ENCODE peak calls at places on chromosomes 12 and 14, in five cellular contexts. W is CD8-positive, alpha-beta memory T cell; D is endodermal cell; L is GM23248; M is heart left ventricle. Z is an unnamed sample. For H3K9me3, the result is how much of the 10 kb centered on the place peaks cover.

GRCh38 chr14:105136401-105137322 is 31.9 kb downstream of the JAG2 start:
- DNase-seq in L (no peak), W (no peak), D (peak), M (no peak), Z (no peak)

GRCh38 chr12:81078469-81079196 is 754 bp downstream of the ACSS3 start:
- DNase-seq in M (no peak), L (peak), W (no peak), D (peak), Z (no peak)

GRCh38 chr14:77314043-77314442 is 6.6 kb downstream of the POMT2 start:
- DNase-seq in M (no peak), W (no peak), L (peak), D (peak), Z (no peak)

GRCh38 chr12:123995023-123995422 is 22.0 kb downstream of the ZNF664 start:
- DNase-seq in D (no peak), W (no peak), M (no peak), L (peak), Z (no peak)

GRCh38 chr14:106872619-106873446 is 1346.5 kb downstream of the TMEM121 start:
- DNase-seq in L (peak), M (peak), D (peak), W (peak), Z (no peak)

GRCh38 chr12:50842637-50843493 is at the start of gene TMPRSS12:
- DNase-seq in L (no peak), M (peak), D (peak), W (no peak), Z (peak)

GRCh38 chr14:96565811-96566210 is 63.6 kb downstream of the PAPOLA start:
- DNase-seq in L (no peak), D (no peak), M (no peak), W (no peak), Z (no peak)

GRCh38 chr14:101492716-101493115 is 68.6 kb upstream of the DIO3 start:
- DNase-seq in W (no peak), M (peak), D (no peak), L (no peak), Z (no peak)

GRCh38 chr14:73241481-73242165 is 4.3 kb downstream of the PAPLN start:
- DNase-seq in W (no peak), D (peak), M (no peak), L (peak), Z (no peak)

GRCh38 chr12:61254225-61254624 is 1006.0 kb upstream of the USP15 start:
- DNase-seq in W (no peak), M (no peak), L (no peak), D (no peak), Z (no peak)

GRCh38 chr14:25394356-25394755 is 344.4 kb upstream of the STXBP6 start:
- DNase-seq in W (no peak), D (no peak), M (no peak), L (no peak), Z (no peak)

GRCh38 chr14:49654511-49654910 is 19.5 kb upstream of the DNAAF2 start:
- DNase-seq in M (no peak), W (no peak), L (no peak), D (no peak), Z (no peak)

GRCh38 chr14:98786456-98786855 is 485.5 kb downstream of the BCL11B start:
- DNase-seq in L (no peak), D (no peak), M (no peak), W (no peak), Z (no peak)

GRCh38 chr12:103803847-103804246 is 37.2 kb downstream of the NT5DC3 start:
- DNase-seq in W (no peak), L (no peak), M (no peak), D (peak), Z (no peak)

GRCh38 chr12:103799504-103800251 is 41.4 kb downstream of the NT5DC3 start:
- DNase-seq in L (peak), M (no peak), W (no peak), D (peak), Z (no peak)

GRCh38 chr12:103800252-103800771 is 40.7 kb downstream of the NT5DC3 start:
- DNase-seq in M (peak), W (no peak), L (peak), D (peak), Z (no peak)

GRCh38 chr12:103801709-103802585 is 39.1 kb downstream of the NT5DC3 start:
- DNase-seq in L (peak), D (peak), M (no peak), W (no peak), Z (no peak)

DNA sequence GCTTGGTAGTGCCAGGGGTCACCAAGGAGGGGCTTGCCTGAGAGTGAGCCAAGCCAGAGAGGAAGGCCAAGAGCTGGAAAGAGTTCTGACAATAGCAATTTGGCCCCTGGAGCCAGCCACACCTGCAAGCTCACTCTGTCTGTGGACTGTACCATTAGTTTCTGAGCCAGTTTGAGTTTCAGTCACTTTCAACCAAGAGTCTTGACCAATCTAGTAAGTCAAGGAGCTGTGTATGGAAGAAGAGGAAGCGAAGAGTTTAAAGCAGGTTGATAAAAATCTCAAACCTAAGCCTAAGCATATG is 38.5 kb downstream of the NT5DC3 start:
- DNase-seq in W (no peak), L (no peak), M (no peak), D (peak), Z (no peak)
- H3K27ac ChIP-seq in W (no peak), L (peak), M (no peak), D (no peak), Z (no peak)

GRCh38 chr14:39666386-39666785 is 234.2 kb upstream of the FBXO33 start:
- DNase-seq in D (no peak), L (no peak), W (no peak), M (no peak), Z (no peak)
- H3K9me3 ChIP-seq in D (under half), L (under half), W (under half), M (under half), Z (under half)

GRCh38 chr12:116135209-116135930 is 142.1 kb downstream of the MED13L start:
- DNase-seq in M (no peak), W (no peak), D (no peak), L (peak), Z (no peak)
- H3K27ac ChIP-seq in M (no peak), W (no peak), D (no peak), L (peak), Z (no peak)

GRCh38 chr12:108239378-108239777 is 99.7 kb downstream of the CMKLR1 start:
- DNase-seq in D (no peak), W (no peak), L (no peak), M (no peak), Z (no peak)
- H3K9me3 ChIP-seq in D (under half), W (under half), L (under half), M (under half), Z (under half)

GRCh38 chr12:95738024-95738611 is 52.4 kb downstream of the NTN4 start:
- DNase-seq in L (no peak), D (no peak), W (no peak), M (no peak), Z (no peak)

GRCh38 chr12:95740751-95741150 is 49.8 kb downstream of the NTN4 start:
- DNase-seq in M (no peak), L (no peak), D (no peak), W (no peak), Z (no peak)

GRCh38 chr12:95739561-95740313 is 50.8 kb downstream of the NTN4 start:
- DNase-seq in L (no peak), W (no peak), D (no peak), M (peak), Z (no peak)

GRCh38 chr12:95733156-95733825 is 57.3 kb downstream of the NTN4 start:
- DNase-seq in W (no peak), L (peak), D (no peak), M (no peak), Z (no peak)

GRCh38 chr12:95736631-95737030 is 53.9 kb downstream of the NTN4 start:
- DNase-seq in M (peak), D (no peak), L (peak), W (no peak), Z (no peak)
- H3K27ac ChIP-seq in M (peak), D (no peak), L (no peak), W (no peak), Z (no peak)

DNA sequence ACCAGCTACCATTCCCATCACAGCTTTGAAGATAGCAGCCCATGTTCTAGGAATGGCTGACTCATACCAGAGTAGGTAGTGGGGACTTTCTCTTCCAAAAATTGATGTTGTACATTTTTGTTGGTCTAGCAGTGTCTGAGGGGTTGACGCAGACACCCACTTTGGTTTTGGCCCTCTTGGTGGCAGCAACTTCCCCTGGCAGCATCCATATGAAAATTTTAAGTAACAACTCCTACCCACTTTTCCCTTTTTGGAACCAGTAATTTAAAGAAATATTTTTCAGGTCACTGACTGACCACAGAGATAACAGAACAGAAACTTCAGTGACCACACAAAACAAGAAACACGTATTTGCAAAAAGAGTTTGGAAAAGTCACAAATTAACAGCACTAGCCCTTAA is 162.0 kb upstream of the TMCC3 start:
- DNase-seq in L (no peak), W (no peak), M (no peak), D (no peak), Z (no peak)
- H3K9me3 ChIP-seq in L (under half), W (under half), M (under half), D (under half), Z (under half)

GRCh38 chr14:74979029-74979428 is 23.6 kb upstream of the PGF start:
- DNase-seq in D (no peak), W (no peak), M (no peak), L (no peak), Z (no peak)
- H3K27ac ChIP-seq in D (peak), W (no peak), M (no peak), L (no peak), Z (no peak)